ENCODE peak calls at places on chromosomes 2 and 18, in six cellular contexts. E, C, Y, W, K and A are unnamed samples.

GRCh38 chr2:33240178-33240577 is 236.3 kb upstream of the RASGRP3 start:
- DNase-seq in C (no peak), Y (no peak), E (no peak), W (no peak), K (peak; percentile 48), A (peak; percentile 85)

GRCh38 chr2:38620282-38620977 is 17.7 kb upstream of the HNRNPLL start:
- DNase-seq in E (no peak), K (peak; percentile 52), Y (no peak), C (no peak), W (no peak), A (no peak)

GRCh38 chr18:76633504-76634259 is 138.6 kb upstream of the ZNF516 start:
- DNase-seq in W (no peak), Y (no peak), E (no peak), C (no peak), K (no peak), A (no peak)

GRCh38 chr18:8229786-8230185 is 379.5 kb upstream of the RAB12 start:
- DNase-seq in C (no peak), K (no peak), E (no peak), W (no peak), Y (no peak), A (peak; percentile 78)

GRCh38 chr2:8285081-8285480 is 396.8 kb upstream of the ID2 start:
- DNase-seq in C (no peak), K (peak; percentile 28), W (no peak), Y (no peak), E (no peak), A (no peak)

GRCh38 chr18:23250893-23251656 is 115.8 kb downstream of the CABLES1 start:
- DNase-seq in Y (no peak), W (no peak), E (peak; percentile 42), C (no peak), K (peak; percentile 86), A (no peak)

GRCh38 chr2:12347049-12347448 is 369.7 kb upstream of the TRIB2 start:
- DNase-seq in W (no peak), C (no peak), E (no peak), Y (no peak), K (no peak), A (peak; percentile 95)

GRCh38 chr2:135822855-135823254 is 14.1 kb downstream of the LCT start:
- DNase-seq in W (no peak), K (no peak), C (no peak), E (no peak), Y (no peak), A (no peak)

GRCh38 chr2:40448476-40449079 is 3.3 kb downstream of the SLC8A1 start:
- DNase-seq in W (peak; percentile 20), K (peak; percentile 45), C (no peak), E (no peak), Y (no peak), A (no peak)

GRCh38 chr2:73984203-73984921 is at the start of gene TET3:
- DNase-seq in Y (peak; percentile 65), W (no peak), E (peak; percentile 46), C (peak; percentile 70), K (no peak), A (no peak)

GRCh38 chr2:42834161-42834560 is 41.8 kb upstream of the HAAO start:
- DNase-seq in W (no peak), E (peak; percentile 10), K (no peak), C (peak; percentile 31), Y (no peak), A (no peak)

GRCh38 chr2:17587469-17587868 is 47.0 kb downstream of the VSNL1 start:
- DNase-seq in W (no peak), C (no peak), K (no peak), Y (no peak), E (no peak), A (no peak)

GRCh38 chr2:176574415-176575236 is 305.4 kb downstream of the MTX2 start:
- DNase-seq in C (no peak), W (no peak), K (no peak), E (no peak), Y (no peak), A (no peak)

GRCh38 chr2:3628800-3629199 is 29.2 kb upstream of the ALLC start:
- DNase-seq in K (peak; percentile 9), W (no peak), Y (peak; percentile 10), C (peak; percentile 78), E (no peak), A (no peak)

GRCh38 chr2:5982217-5982910 is 290.2 kb downstream of the SOX11 start:
- DNase-seq in W (no peak), Y (no peak), C (no peak), E (no peak), K (no peak), A (no peak)

GRCh38 chr2:107062173-107062572 is 176.2 kb upstream of the ST6GAL2 start:
- DNase-seq in C (no peak), E (no peak), K (no peak), Y (no peak), W (no peak), A (no peak)

GRCh38 chr2:60097298-60097697 is 456.2 kb downstream of the BCL11A start:
- DNase-seq in C (no peak), W (no peak), Y (no peak), E (no peak), K (no peak), A (no peak)

GRCh38 chr2:144239306-144239705 is 280.6 kb downstream of the ZEB2 start:
- DNase-seq in E (no peak), W (no peak), C (no peak), K (no peak), Y (no peak), A (no peak)

GRCh38 chr18:28863396-28863795 is 686.5 kb upstream of the CDH2 start:
- DNase-seq in E (no peak), C (no peak), Y (no peak), K (peak; percentile 73), W (no peak), A (no peak)

GRCh38 chr18:28854964-28855363 is 678.0 kb upstream of the CDH2 start:
- DNase-seq in Y (no peak), E (no peak), W (no peak), K (peak; percentile 33), C (no peak), A (peak; percentile 32)

GRCh38 chr18:28855989-28856388 is 679.1 kb upstream of the CDH2 start:
- DNase-seq in C (no peak), W (no peak), K (no peak), Y (no peak), E (no peak), A (no peak)

GRCh38 chr18:28855524-28855923 is 678.6 kb upstream of the CDH2 start:
- DNase-seq in C (no peak), E (no peak), W (no peak), Y (no peak), K (peak; percentile 75), A (peak; percentile 12)

GRCh38 chr18:28858248-28858647 is 681.3 kb upstream of the CDH2 start:
- DNase-seq in Y (no peak), C (no peak), E (no peak), W (no peak), K (no peak), A (no peak)
- H3K4me1 ChIP-seq in Y (no peaks in the 10 kb centered on the region), C (no peaks in the 10 kb centered on the region), E (no peaks in the 10 kb centered on the region), W (peaks cover 2% of the 10 kb centered on the region), K (peaks cover 6% of the 10 kb centered on the region), A (no peaks in the 10 kb centered on the region)

DNA sequence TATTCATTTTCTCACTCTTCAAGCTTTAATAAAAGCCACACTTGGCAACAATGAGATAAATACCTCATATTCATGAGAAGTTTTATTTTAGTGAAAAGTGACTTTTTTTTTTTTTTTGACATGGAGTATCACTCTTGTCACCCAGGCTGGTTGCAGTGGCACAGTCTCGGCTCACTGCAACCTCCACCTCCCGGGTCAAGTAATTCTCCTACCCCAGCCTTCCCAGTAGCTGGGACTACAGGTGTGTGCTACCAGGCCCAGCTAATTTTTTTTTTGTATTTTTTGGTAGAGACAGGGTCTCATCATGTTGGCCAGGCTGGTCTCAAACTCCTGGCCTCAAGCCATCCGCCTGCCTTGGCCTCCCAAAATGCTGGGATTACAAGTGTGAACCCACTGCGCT is 47.0 kb downstream of the FRZB start:
- DNase-seq in E (no peak), Y (no peak), W (no peak), C (no peak), K (no peak), A (no peak)
- H3K27ac ChIP-seq in E (no peak overlapping the region), Y (no peak overlapping the region), W (no peak overlapping the region), C (no peak overlapping the region), K (no peak overlapping the region), A (no peak overlapping the region)

GRCh38 chr2:218658671-218659257 is 659 bp downstream of the ZNF142 start:
- DNase-seq in W (peak; percentile 72), K (peak; percentile 30), C (peak; percentile 72), E (no peak), Y (no peak), A (peak; percentile 73)
- TF ChIP-seq CTCF in W (peak; percentile 59), K (peak; percentile 48), C (peak; percentile 57), E (no peak), Y (peak; percentile 21), A (peak; percentile 67)

GRCh38 chr2:164906947-164907346 is 48.4 kb downstream of the SLC38A11 start:
- DNase-seq in Y (no peak), E (no peak), W (no peak), C (no peak), K (no peak), A (no peak)

GRCh38 chr2:164910091-164910899 is 45.0 kb downstream of the SLC38A11 start:
- DNase-seq in W (no peak), C (no peak), K (no peak), Y (no peak), E (no peak), A (peak; percentile 61)

GRCh38 chr2:164913640-164914346 is 41.5 kb downstream of the SLC38A11 start:
- DNase-seq in C (no peak), K (peak; percentile 48), Y (no peak), E (no peak), W (no peak), A (peak; percentile 41)

GRCh38 chr2:164913011-164913410 is 42.3 kb downstream of the SLC38A11 start:
- DNase-seq in Y (no peak), E (no peak), W (no peak), K (no peak), C (no peak), A (no peak)

DNA sequence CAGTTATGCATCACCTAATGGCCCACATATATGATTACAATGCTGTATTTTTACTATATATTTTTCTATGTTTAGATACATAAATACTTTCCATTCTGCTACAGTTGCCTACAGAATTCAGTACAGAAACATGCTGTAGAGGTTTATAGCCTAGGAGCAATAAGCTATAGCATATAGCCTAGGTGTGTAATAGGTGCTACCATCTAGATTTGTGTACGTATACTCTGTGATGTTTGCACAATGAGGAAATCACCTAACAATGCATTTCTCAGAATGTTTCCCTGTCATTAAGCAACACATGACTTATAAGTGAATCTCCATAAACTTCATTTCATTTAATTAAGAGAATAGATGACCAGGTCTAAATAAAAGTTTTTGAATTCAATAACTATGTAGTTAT is 43.5 kb downstream of the SLC38A11 start:
- DNase-seq in C (no peak), Y (no peak), K (no peak), E (no peak), W (no peak), A (no peak)
- H3K4me1 ChIP-seq in C (peaks cover 9% of the 10 kb centered on the region), Y (peaks cover 12% of the 10 kb centered on the region), K (peaks cover 48% of the 10 kb centered on the region), E (no peaks in the 10 kb centered on the region), W (peaks cover 29% of the 10 kb centered on the region), A (peaks cover 9% of the 10 kb centered on the region)